ENCODE peak calls at places on chromosomes 5 and 9, in seven cellular contexts. Q is SK-N-SH, C is dorsolateral prefrontal cortex, T is iPS DF 6.9, E is uterus, O is AG04450, J is colonic mucosa. L is an unnamed sample.

GRCh38 chr5:34894716-34895115 is 20.6 kb downstream of the RAD1 start:
- DNase-seq in Q (no peak), C (no peak), T (no peak), E (no peak), O (no peak), J (no peak), L (no peak)

GRCh38 chr9:73280113-73280512 is 128.4 kb downstream of the ANXA1 start:
- DNase-seq in Q (no peak), C (no peak), T (no peak), E (no peak), O (no peak), J (no peak), L (no peak)

GRCh38 chr9:78280982-78281668 is 15.8 kb upstream of the PSAT1 start:
- DNase-seq in Q (peak), C (no peak), T (no peak), E (peak), O (no peak), J (peak), L (no peak)

GRCh38 chr9:89970701-89971100 is 365.9 kb downstream of the GADD45G start:
- DNase-seq in Q (no peak), C (no peak), T (no peak), E (no peak), O (no peak), J (no peak), L (no peak)

GRCh38 chr5:38420246-38420645 is 136.2 kb downstream of the LIFR start:
- DNase-seq in Q (no peak), C (no peak), T (no peak), E (no peak), O (no peak), J (no peak), L (no peak)

GRCh38 chr9:101398930-101399640 is 434 bp downstream of the ZNF189 start:
- DNase-seq in Q (no peak), C (peak), T (no peak), E (peak), O (no peak), J (peak), L (no peak)

GRCh38 chr9:16039988-16040761 is 487.3 kb downstream of the CCDC171 start:
- DNase-seq in Q (peak), C (no peak), T (no peak), E (peak), O (peak), J (no peak), L (no peak)

GRCh38 chr9:114691956-114692295 is 9.9 kb upstream of the TEX48 start:
- DNase-seq in Q (no peak), C (no peak), T (no peak), E (no peak), O (no peak), J (no peak), L (no peak)

GRCh38 chr5:99141534-99142135 is 212.8 kb upstream of the CHD1 start:
- DNase-seq in Q (no peak), C (no peak), T (no peak), E (peak), O (no peak), J (no peak), L (no peak)

GRCh38 chr5:65103674-65104035 is 334.9 kb downstream of the CWC27 start:
- DNase-seq in Q (no peak), C (no peak), T (no peak), E (peak), O (no peak), J (no peak), L (no peak)

GRCh38 chr5:143194206-143194605 is 209.3 kb downstream of the NR3C1 start:
- DNase-seq in Q (no peak), C (no peak), T (no peak), E (no peak), O (no peak), J (no peak), L (no peak)

GRCh38 chr9:87223397-87224246 is 274.0 kb upstream of the DAPK1 start:
- DNase-seq in Q (no peak), C (no peak), T (no peak), E (no peak), O (no peak), J (no peak), L (no peak)

GRCh38 chr9:135284386-135285134 is 195.0 kb upstream of the PPP1R26 start:
- DNase-seq in Q (no peak), C (no peak), T (no peak), E (no peak), O (no peak), J (no peak), L (no peak)

DNA sequence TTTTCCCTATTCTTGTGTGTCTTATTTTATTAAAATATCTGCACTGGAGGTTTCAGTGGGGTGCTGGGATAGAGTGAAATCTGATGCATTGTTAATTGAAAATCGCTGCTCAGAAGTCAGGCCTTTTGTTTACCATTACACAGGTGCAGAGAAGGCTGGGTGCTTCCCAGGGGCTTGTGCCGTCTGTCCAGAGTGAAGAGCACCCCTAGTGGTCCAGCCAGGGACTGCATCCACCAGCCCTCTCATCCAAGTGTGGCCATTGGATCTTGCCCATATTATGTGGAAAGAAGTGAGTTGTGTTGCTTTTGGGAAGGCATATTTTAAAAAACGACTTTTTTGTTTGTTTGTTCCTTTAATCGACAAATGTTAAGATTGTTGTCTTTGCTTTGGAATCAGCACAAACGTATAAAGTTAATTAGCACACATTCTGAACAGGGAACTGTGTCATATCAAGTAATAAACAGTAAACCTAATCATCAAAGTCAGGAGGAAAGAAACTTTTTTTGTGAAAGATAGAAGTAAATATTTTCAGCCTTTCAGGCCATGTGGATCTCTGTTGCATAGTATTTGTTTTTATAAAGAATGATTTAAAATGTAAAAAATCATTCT is 315.6 kb downstream of the MTRR start:
- DNase-seq in Q (peak), C (no peak), T (peak), E (no peak), O (peak), J (peak), L (no peak)
- H3K27ac ChIP-seq in Q (no peak), C (no peak), T (no peak), E (no peak), O (no peak), J (no peak), L (no peak)

DNA sequence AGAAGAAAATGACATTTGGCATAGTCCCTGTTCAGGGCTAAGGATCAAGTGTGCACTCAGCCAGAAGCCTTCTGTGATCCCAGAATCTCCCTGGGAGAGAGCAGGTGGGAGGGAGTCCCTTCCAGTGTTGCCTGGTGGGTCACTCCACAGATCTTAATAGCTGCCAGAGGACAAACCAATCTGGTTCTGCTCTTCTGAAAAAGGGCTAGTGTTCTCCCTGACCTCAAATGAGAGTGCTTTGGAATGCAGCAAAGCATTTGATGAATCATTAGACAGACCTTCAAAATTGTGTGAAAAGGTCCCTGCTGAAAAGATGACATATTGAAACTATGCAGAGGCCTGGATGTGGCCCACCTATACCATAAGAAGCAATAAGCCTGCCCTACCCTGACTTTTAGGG is 339.7 kb downstream of the TMEM232 start:
- DNase-seq in Q (no peak), C (peak), T (no peak), E (no peak), O (no peak), J (no peak), L (no peak)
- H3K27ac ChIP-seq in Q (peak), C (peak), T (no peak), E (no peak), O (no peak), J (no peak), L (no peak)

GRCh38 chr5:14134086-14134485 is 9.1 kb upstream of the TRIO start:
- DNase-seq in Q (no peak), C (no peak), T (no peak), E (no peak), O (no peak), J (no peak), L (no peak)

GRCh38 chr5:14133394-14133793 is 9.7 kb upstream of the TRIO start:
- DNase-seq in Q (no peak), C (no peak), T (no peak), E (no peak), O (no peak), J (no peak), L (no peak)

GRCh38 chr5:14129123-14129522 is 14.0 kb upstream of the TRIO start:
- DNase-seq in Q (no peak), C (no peak), T (no peak), E (no peak), O (no peak), J (no peak), L (no peak)

GRCh38 chr5:14134771-14135170 is 8.4 kb upstream of the TRIO start:
- DNase-seq in Q (no peak), C (no peak), T (no peak), E (no peak), O (no peak), J (no peak), L (no peak)

GRCh38 chr5:14131855-14132503 is 11.2 kb upstream of the TRIO start:
- DNase-seq in Q (no peak), C (no peak), T (no peak), E (no peak), O (no peak), J (no peak), L (no peak)
- H3K27ac ChIP-seq in Q (no peak), C (no peak), T (no peak), E (no peak), O (no peak), J (no peak), L (no peak)

GRCh38 chr5:131786036-131786435 is 10.8 kb downstream of the FNIP1 start:
- DNase-seq in Q (no peak), C (no peak), T (no peak), E (no peak), O (no peak), J (no peak), L (no peak)

GRCh38 chr5:131786900-131787692 is 9.7 kb downstream of the FNIP1 start:
- DNase-seq in Q (no peak), C (no peak), T (no peak), E (no peak), O (no peak), J (no peak), L (no peak)

GRCh38 chr5:131782717-131783116 is 14.1 kb downstream of the FNIP1 start:
- DNase-seq in Q (no peak), C (no peak), T (no peak), E (no peak), O (no peak), J (no peak), L (no peak)

GRCh38 chr5:131783874-131784273 is 12.9 kb downstream of the FNIP1 start:
- DNase-seq in Q (no peak), C (no peak), T (no peak), E (no peak), O (no peak), J (no peak), L (no peak)

GRCh38 chr5:131783357-131783756 is 13.5 kb downstream of the FNIP1 start:
- DNase-seq in Q (no peak), C (no peak), T (no peak), E (no peak), O (no peak), J (no peak), L (no peak)
- H3K27ac ChIP-seq in Q (no peak), C (peak), T (no peak), E (no peak), O (no peak), J (no peak), L (no peak)

GRCh38 chr5:140555747-140556312 is 1.4 kb downstream of the SRA1 start:
- DNase-seq in Q (peak), C (no peak), T (no peak), E (no peak), O (no peak), J (no peak), L (no peak)

GRCh38 chr5:140557136-140557805 is at the start of gene SRA1:
- DNase-seq in Q (peak), C (peak), T (peak), E (peak), O (peak), J (peak), L (peak)

GRCh38 chr5:140557965-140558364 is 692 bp upstream of the SRA1 start:
- DNase-seq in Q (no peak), C (no peak), T (no peak), E (no peak), O (no peak), J (no peak), L (no peak)

GRCh38 chr5:140554454-140554853 is 2.8 kb downstream of the SRA1 start:
- DNase-seq in Q (no peak), C (no peak), T (no peak), E (no peak), O (peak), J (no peak), L (no peak)

DNA sequence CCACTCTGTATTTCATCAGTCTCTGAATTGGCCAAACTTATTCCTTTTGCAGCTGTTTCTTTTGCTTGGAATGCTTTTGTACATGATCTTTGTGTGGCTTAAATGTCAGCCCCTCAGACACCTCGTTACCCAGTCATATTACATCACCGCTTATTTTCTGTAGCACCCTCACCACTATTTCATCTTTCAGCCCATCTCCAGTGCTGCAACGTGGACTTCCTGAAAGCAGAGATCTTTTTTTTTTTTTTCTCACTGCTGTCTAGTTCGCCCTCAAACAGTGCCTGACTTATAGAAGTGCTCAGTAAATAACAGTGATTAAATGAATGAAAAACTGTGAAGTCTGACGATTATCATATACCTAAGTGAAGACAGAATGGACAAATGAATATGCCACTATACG is 835 bp downstream of the SRA1 start:
- DNase-seq in Q (peak), C (no peak), T (no peak), E (no peak), O (no peak), J (no peak), L (no peak)
- H3K27ac ChIP-seq in Q (peak), C (peak), T (no peak), E (peak), O (no peak), J (no peak), L (peak)

GRCh38 chr5:172644711-172645110 is 3.6 kb downstream of the NEURL1B start:
- DNase-seq in Q (no peak), C (no peak), T (no peak), E (no peak), O (no peak), J (no peak), L (no peak)
- H3K27ac ChIP-seq in Q (no peak), C (no peak), T (no peak), E (peak), O (no peak), J (no peak), L (no peak)

GRCh38 chr9:120889606-120890396 is 12.8 kb upstream of the PHF19 start:
- DNase-seq in Q (no peak), C (no peak), T (no peak), E (no peak), O (no peak), J (no peak), L (no peak)
- H3K27ac ChIP-seq in Q (no peak), C (no peak), T (no peak), E (peak), O (no peak), J (peak), L (no peak)

GRCh38 chr9:84667571-84668203 is 1.8 kb upstream of the NTRK2 start:
- DNase-seq in Q (peak), C (peak), T (no peak), E (no peak), O (no peak), J (peak), L (no peak)

GRCh38 chr9:84669008-84669292 is 579 bp upstream of the NTRK2 start:
- DNase-seq in Q (no peak), C (no peak), T (no peak), E (no peak), O (no peak), J (peak), L (no peak)

GRCh38 chr9:84670106-84670800 is 724 bp downstream of the NTRK2 start:
- DNase-seq in Q (peak), C (peak), T (no peak), E (no peak), O (no peak), J (no peak), L (peak)

GRCh38 chr9:84669293-84670105 is at the start of gene NTRK2:
- DNase-seq in Q (peak), C (peak), T (no peak), E (no peak), O (no peak), J (peak), L (peak)

DNA sequence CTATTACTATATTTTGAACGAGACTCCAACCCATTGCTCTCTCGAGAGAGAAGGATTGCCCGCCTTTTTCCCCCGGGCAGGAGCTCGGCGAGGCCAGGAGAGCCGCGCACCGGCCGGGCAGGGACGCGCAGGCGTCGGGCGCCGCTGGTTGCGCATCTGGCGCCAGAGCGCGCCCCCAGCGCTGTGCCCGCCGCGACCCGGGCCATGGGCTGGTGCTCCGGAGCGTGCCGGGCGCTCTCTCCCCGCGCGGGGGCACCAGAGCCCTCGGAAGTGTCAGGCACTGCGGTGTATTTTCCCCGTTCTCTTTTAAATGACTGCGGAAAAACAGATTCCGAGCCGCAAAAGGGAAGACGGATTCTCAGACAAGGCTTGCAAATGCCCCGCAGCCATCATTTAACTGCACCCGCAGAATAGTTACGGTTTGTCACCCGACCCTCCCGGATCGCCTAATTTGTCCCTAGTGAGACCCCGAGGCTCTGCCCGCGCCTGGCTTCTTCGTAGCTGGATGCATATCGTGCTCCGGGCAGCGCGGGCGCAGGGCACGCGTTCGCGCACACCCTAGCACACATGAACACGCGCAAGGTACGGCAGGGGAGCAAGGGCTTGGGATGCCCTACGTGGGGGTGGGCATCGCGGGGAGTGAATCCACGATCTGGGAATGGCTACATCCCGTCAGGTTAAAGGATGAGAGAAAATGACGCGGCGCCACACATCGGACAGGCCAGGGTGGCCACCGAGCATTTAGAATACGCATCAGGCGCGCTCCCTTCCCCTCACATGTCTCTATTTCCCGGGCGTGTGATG is 1.1 kb upstream of the NTRK2 start:
- DNase-seq in Q (peak), C (peak), T (no peak), E (no peak), O (no peak), J (peak), L (peak)
- H3K27ac ChIP-seq in Q (no peak), C (peak), T (no peak), E (no peak), O (no peak), J (no peak), L (peak)

GRCh38 chr5:66959668-66960067 is 236.9 kb downstream of the CD180 start:
- DNase-seq in Q (no peak), C (no peak), T (no peak), E (no peak), O (no peak), J (no peak), L (no peak)
- H3K27ac ChIP-seq in Q (peak), C (peak), T (no peak), E (peak), O (no peak), J (no peak), L (no peak)

GRCh38 chr9:68978501-68978900 is 35.4 kb downstream of the PRKACG start:
- DNase-seq in Q (no peak), C (no peak), T (no peak), E (no peak), O (no peak), J (peak), L (no peak)
- H3K27ac ChIP-seq in Q (no peak), C (no peak), T (no peak), E (no peak), O (no peak), J (no peak), L (no peak)